ENCODE peak calls at places on chromosomes 6 and 20, in four cellular contexts. V is A549, G is prostate gland, S is K562. H is an unnamed sample.

GRCh38 chr6:145214570-145214969 is 520.8 kb downstream of the EPM2A start:
- DNase-seq in G (peak), V (peak), S (peak), H (peak)

GRCh38 chr20:52992632-52993031 is 20.5 kb downstream of the TSHZ2 start:
- DNase-seq in V (no peak), S (no peak), G (no peak), H (no peak)

GRCh38 chr6:132892929-132893771 is 78.8 kb downstream of the RPS12 start:
- DNase-seq in V (no peak), G (no peak), S (no peak), H (no peak)

GRCh38 chr20:33601016-33601415 is 61.1 kb upstream of the C20orf144 start:
- DNase-seq in G (no peak), V (no peak), S (no peak), H (peak)

GRCh38 chr6:132270745-132271414 is 130.4 kb downstream of the MOXD1 start:
- DNase-seq in G (peak), S (no peak), V (no peak), H (no peak)

GRCh38 chr6:52760105-52760765 is 3.0 kb downstream of the GSTA2 start:
- DNase-seq in V (no peak), G (no peak), S (no peak), H (no peak)

GRCh38 chr20:50824137-50824536 is 29.3 kb downstream of the BCAS4 start:
- DNase-seq in V (peak), G (no peak), S (no peak), H (no peak)

GRCh38 chr6:93453956-93454355 is 34.6 kb upstream of the EPHA7 start:
- DNase-seq in V (no peak), S (no peak), G (no peak), H (no peak)

GRCh38 chr6:79526897-79527296 is 10.3 kb downstream of the LCA5 start:
- DNase-seq in V (no peak), S (no peak), G (no peak), H (no peak)

GRCh38 chr6:147497472-147497871 is 11.0 kb upstream of the SAMD5 start:
- DNase-seq in V (no peak), S (no peak), G (no peak), H (no peak)

GRCh38 chr20:57683876-57684275 is 25.9 kb downstream of the PMEPA1 start:
- DNase-seq in V (no peak), G (no peak), S (no peak), H (no peak)

GRCh38 chr20:51636123-51636522 is 93.6 kb upstream of the NFATC2 start:
- DNase-seq in G (no peak), S (no peak), V (no peak), H (no peak)

GRCh38 chr20:38961530-38962043 is 557 bp upstream of the DHX35 start:
- DNase-seq in V (peak), G (no peak), S (no peak), H (peak)

GRCh38 chr6:87001494-87001893 is 64.2 kb downstream of the HTR1E start:
- DNase-seq in S (no peak), V (no peak), G (no peak), H (no peak)

GRCh38 chr6:21590345-21590744 is 3.2 kb upstream of the SOX4 start:
- DNase-seq in G (no peak), S (no peak), V (no peak), H (no peak)

GRCh38 chr20:5989539-5989938 is 39.1 kb downstream of the MCM8 start:
- DNase-seq in G (no peak), V (peak), S (no peak), H (no peak)

GRCh38 chr20:38121741-38122140 is 43.3 kb downstream of the TGM2 start:
- DNase-seq in V (no peak), G (no peak), S (no peak), H (peak)

GRCh38 chr6:140566706-140567330 is 1192.4 kb upstream of the CITED2 start:
- DNase-seq in V (no peak), S (no peak), G (no peak), H (no peak)

GRCh38 chr6:44960898-44961297 is 367.2 kb upstream of the RUNX2 start:
- DNase-seq in S (no peak), G (no peak), V (no peak), H (peak)

GRCh38 chr6:105733556-105734162 is 330.8 kb upstream of the PREP start:
- DNase-seq in V (peak), S (peak), G (no peak), H (peak)

GRCh38 chr6:144897441-144897921 is 612.3 kb downstream of the UTRN start:
- DNase-seq in V (peak), G (no peak), S (no peak), H (no peak)

GRCh38 chr20:32797160-32797468 is 22.6 kb upstream of the MAPRE1 start:
- DNase-seq in S (no peak), V (no peak), G (no peak), H (no peak)

GRCh38 chr6:42409582-42409981 is 42.1 kb downstream of the TRERF1 start:
- DNase-seq in S (no peak), G (no peak), V (no peak), H (no peak)

GRCh38 chr6:42453649-42454427 is 2.1 kb upstream of the TRERF1 start:
- DNase-seq in V (no peak), G (peak), S (no peak), H (peak)

GRCh38 chr20:40245829-40246228 is 443.2 kb downstream of the MAFB start:
- DNase-seq in S (no peak), V (no peak), G (no peak), H (no peak)

GRCh38 chr6:135995160-135995898 is 143.8 kb downstream of the PDE7B start:
- DNase-seq in G (no peak), V (peak), S (no peak), H (no peak)

GRCh38 chr20:38723982-38724602 is at the start of gene SLC32A1:
- DNase-seq in G (no peak), V (no peak), S (peak), H (no peak)

GRCh38 chr20:438581-439469 is 23.5 kb downstream of the TBC1D20 start:
- DNase-seq in G (no peak), S (no peak), V (no peak), H (no peak)

GRCh38 chr6:3285049-3285639 is 26.4 kb downstream of the PSMG4 start:
- DNase-seq in G (no peak), S (no peak), V (no peak), H (no peak)

GRCh38 chr20:51803157-51803854 is 985 bp upstream of the SALL4 start:
- DNase-seq in G (no peak), S (no peak), V (peak), H (no peak)

GRCh38 chr20:36847009-36847709 is 28.8 kb upstream of the TLDC2 start:
- DNase-seq in G (peak), S (no peak), V (no peak), H (no peak)

GRCh38 chr6:27237089-27237723 is 10.3 kb upstream of the PRSS16 start:
- DNase-seq in G (no peak), S (peak), V (peak), H (peak)

GRCh38 chr6:11731423-11731822 is 47.2 kb downstream of the ADTRP start:
- DNase-seq in S (no peak), G (no peak), V (no peak), H (no peak)

GRCh38 chr20:57795977-57796560 is 86.3 kb upstream of the PMEPA1 start:
- DNase-seq in S (no peak), V (no peak), G (no peak), H (no peak)

GRCh38 chr6:159106627-159107241 is 61.9 kb upstream of the TAGAP start:
- DNase-seq in S (peak), V (peak), G (peak), H (peak)

DNA sequence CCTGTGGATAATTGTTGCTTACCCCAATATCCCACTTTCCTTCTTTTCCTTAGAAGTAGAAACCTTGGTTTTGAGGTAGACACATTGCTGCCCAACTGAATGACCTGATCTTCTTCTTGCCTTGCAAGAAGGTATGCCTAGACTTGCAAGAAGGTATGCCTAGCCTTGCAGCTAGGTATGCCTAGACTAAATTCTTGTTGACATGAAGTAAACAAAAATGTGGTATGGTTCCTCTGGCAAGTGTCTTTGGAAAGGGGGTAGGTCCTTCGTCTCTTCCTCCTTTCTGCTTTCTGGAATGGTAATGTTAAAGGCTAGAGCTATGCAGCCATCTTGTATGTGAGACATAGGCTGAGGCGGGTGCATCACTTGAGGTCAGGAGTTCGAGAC is 129.2 kb downstream of the GMPR start:
- DNase-seq in S (no peak), G (no peak), V (no peak), H (no peak)
- TF ChIP-seq POLR2A in S (no peak), G (no peak), V (no peak), H (no peak)

GRCh38 chr20:62641749-62642665 is at the start of gene SLCO4A1:
- DNase-seq in V (peak), S (peak), G (peak), H (peak)
- TF ChIP-seq POLR2A in V (peak), S (peak), G (peak), H (peak)

GRCh38 chr6:15249371-15250019 is 3.6 kb downstream of the JARID2 start:
- DNase-seq in V (no peak), S (no peak), G (no peak), H (peak)

GRCh38 chr6:15247750-15248450 is 2.0 kb downstream of the JARID2 start:
- DNase-seq in V (peak), G (peak), S (peak), H (peak)

GRCh38 chr6:15250440-15251168 is 4.7 kb downstream of the JARID2 start:
- DNase-seq in S (no peak), V (no peak), G (no peak), H (no peak)

GRCh38 chr6:15247214-15247749 is 1.4 kb downstream of the JARID2 start:
- DNase-seq in S (no peak), V (no peak), G (no peak), H (no peak)

DNA sequence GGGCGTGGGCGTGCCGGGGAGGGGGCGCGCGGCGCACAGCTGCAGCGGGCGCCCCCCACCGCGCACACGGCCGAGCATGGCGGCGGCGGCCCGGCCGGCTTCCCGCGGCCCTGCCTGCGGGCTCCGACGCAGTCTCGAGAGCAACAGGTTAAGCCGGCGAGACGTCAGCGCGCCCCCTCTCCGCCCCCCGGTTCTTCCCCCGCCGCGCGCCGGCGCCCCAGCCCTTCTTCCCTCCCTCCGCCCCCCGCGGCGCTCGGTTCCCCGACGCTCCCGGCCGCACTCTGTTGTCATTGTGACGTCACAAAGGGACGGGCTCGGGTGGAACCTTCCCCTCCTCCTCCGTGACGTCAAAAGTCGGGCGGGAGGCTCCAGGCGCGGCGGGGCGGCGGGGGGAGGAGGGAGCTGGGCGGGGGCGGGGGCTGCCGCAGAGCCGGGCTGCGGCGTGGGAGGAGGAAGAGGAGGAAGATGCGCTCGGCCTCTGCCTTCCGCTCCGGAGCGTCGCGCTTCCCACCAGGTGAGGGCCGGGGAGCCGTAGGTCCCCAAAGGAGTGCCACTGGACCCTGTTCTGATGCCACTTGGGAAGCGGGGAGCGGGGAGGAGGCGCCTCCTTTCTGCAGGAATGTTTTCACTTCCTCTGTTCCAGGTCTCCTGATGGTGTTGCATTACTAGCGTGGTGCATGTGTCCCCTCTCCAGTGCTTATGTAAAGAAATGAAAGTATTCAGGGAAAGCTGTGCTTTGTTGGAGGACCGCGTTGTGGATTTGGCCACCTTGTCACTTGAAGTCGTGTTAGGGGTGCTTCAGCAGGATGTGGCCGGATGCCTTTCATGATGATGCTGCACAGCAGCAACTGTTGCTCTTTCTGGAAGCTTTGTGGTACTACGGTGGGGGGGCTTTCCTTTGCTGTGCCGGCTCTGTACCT is 2.8 kb downstream of the JARID2 start:
- DNase-seq in S (peak), V (peak), G (peak), H (peak)
- TF ChIP-seq POLR2A in S (peak), V (peak), G (peak), H (peak)

DNA sequence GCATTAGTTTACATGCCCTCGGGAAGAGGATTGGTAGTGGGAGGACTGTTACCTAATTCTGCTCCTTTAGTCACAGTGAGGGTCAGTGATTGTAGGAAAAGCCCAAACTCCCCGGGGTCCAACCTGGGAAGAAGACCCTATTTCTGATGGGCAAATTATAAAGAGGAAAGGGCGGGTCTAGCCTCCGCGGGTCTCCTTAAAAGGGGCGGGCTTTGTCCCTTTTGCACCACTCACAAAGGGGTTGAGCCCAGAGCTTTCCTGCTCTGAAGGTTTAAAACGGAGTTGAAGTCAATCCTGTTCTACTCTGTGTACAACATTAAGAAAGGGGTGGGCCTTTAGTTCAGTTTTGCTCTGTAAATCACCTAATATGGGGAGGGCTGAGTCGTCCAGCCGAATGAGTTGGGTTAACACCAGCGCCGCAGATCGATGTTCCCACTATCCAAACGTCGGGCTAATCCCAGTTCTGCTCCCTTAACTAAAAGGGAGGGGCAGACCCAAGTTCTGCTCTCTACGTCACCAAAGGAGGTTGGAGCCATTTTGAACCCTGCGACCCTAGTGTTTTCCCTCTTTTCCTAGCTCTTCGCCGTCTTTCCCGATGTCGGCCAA is 920 bp upstream of the RNF5 start:
- DNase-seq in V (no peak), S (peak), G (no peak), H (peak)
- TF ChIP-seq POLR2A in V (peak), S (peak), G (peak), H (no peak)

GRCh38 chr6:70241991-70242420 is 60.9 kb downstream of the COL9A1 start:
- DNase-seq in G (no peak), S (peak), V (no peak), H (no peak)
- TF ChIP-seq POLR2A in G (no peak), S (no peak), V (no peak), H (no peak)

GRCh38 chr6:170346649-170347048 is 40.1 kb downstream of the FAM120B start:
- DNase-seq in G (no peak), V (no peak), S (no peak), H (no peak)

GRCh38 chr6:170347091-170347490 is 40.5 kb downstream of the FAM120B start:
- DNase-seq in S (no peak), V (no peak), G (no peak), H (no peak)

GRCh38 chr6:170345662-170346061 is 39.1 kb downstream of the FAM120B start:
- DNase-seq in V (no peak), S (no peak), G (no peak), H (no peak)

GRCh38 chr6:170347975-170348374 is 41.4 kb downstream of the FAM120B start:
- DNase-seq in V (no peak), S (no peak), G (peak), H (no peak)

GRCh38 chr6:170344631-170345576 is 38.3 kb downstream of the FAM120B start:
- DNase-seq in V (peak), G (no peak), S (no peak), H (no peak)
- TF ChIP-seq POLR2A in V (no peak), G (no peak), S (no peak), H (no peak)

DNA sequence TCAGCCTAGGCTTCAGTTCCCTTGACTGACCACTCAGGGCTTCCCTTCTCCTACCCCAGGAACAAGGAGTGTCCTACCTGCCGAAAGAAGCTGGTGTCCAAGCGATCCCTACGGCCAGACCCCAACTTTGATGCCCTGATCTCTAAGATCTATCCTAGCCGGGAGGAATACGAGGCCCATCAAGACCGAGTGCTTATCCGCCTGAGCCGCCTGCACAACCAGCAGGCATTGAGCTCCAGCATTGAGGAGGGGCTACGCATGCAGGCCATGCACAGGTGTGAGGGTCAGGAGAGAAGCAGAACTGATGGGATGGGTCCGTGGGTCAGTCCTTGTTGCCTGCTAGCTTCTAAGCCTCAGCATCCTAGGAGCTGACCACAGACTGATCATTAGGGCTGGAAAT is 1.6 kb downstream of the RING1 start:
- DNase-seq in G (no peak), V (no peak), S (no peak), H (no peak)
- TF ChIP-seq POLR2A in G (no peak), V (no peak), S (no peak), H (no peak)

H was measured in erythroblast.